ENCODE peak calls at places on chromosomes 6 and 20, in seven cellular contexts. D, K, F, E, O, M and T are unnamed samples. For H3K27me3, the result is how much of the 10 kb centered on the place peaks cover.

GRCh38 chr20:25605146-25605545 is 18.7 kb downstream of the NANP start:
- DNase-seq in D (no peak), K (no peak), F (no peak), E (no peak), O (no peak), M (no peak), T (no peak)

GRCh38 chr6:7504041-7504440 is 37.4 kb upstream of the DSP start:
- DNase-seq in D (no peak), K (no peak), F (no peak), E (no peak), O (no peak), M (no peak), T (no peak)

GRCh38 chr6:109236140-109237081 is 141.1 kb downstream of the CEP57L1 start:
- DNase-seq in D (no peak), K (no peak), F (no peak), E (no peak), O (no peak), M (peak), T (no peak)

GRCh38 chr6:149484733-149485700 is at the start of gene ZC3H12D:
- DNase-seq in D (no peak), K (peak), F (peak), E (no peak), O (peak), M (no peak), T (no peak)

GRCh38 chr6:16503241-16503775 is 258.0 kb downstream of the ATXN1 start:
- DNase-seq in D (no peak), K (no peak), F (no peak), E (no peak), O (no peak), M (no peak), T (no peak)

GRCh38 chr20:38674178-38675133 is 49.8 kb upstream of the SLC32A1 start:
- DNase-seq in D (no peak), K (no peak), F (no peak), E (peak), O (peak), M (peak), T (no peak)

GRCh38 chr20:1187605-1188171 is 2.9 kb upstream of the TMEM74B start:
- DNase-seq in D (no peak), K (no peak), F (no peak), E (no peak), O (no peak), M (no peak), T (no peak)

GRCh38 chr6:17863971-17864754 is 123.3 kb downstream of the KIF13A start:
- DNase-seq in D (no peak), K (no peak), F (no peak), E (no peak), O (peak), M (no peak), T (no peak)

GRCh38 chr6:47677381-47678100 is 20.8 kb upstream of the ADGRF4 start:
- DNase-seq in D (no peak), K (no peak), F (no peak), E (peak), O (no peak), M (no peak), T (no peak)

GRCh38 chr6:39725632-39725997 is 407 bp upstream of the KIF6 start:
- DNase-seq in D (no peak), K (no peak), F (no peak), E (no peak), O (no peak), M (no peak), T (no peak)
- H3K4me3 ChIP-seq in D (peak), K (no peak), F (peak), E (peak), O (peak), M (peak), T (peak)

GRCh38 chr6:30397697-30398096 is 52.7 kb downstream of the RPP21 start:
- DNase-seq in D (no peak), K (no peak), F (no peak), E (no peak), O (no peak), M (no peak), T (no peak)
- H3K27me3 ChIP-seq in D (under half), K (under half), F (under half), E (under half), O (under half), M (under half), T (under half)

DNA sequence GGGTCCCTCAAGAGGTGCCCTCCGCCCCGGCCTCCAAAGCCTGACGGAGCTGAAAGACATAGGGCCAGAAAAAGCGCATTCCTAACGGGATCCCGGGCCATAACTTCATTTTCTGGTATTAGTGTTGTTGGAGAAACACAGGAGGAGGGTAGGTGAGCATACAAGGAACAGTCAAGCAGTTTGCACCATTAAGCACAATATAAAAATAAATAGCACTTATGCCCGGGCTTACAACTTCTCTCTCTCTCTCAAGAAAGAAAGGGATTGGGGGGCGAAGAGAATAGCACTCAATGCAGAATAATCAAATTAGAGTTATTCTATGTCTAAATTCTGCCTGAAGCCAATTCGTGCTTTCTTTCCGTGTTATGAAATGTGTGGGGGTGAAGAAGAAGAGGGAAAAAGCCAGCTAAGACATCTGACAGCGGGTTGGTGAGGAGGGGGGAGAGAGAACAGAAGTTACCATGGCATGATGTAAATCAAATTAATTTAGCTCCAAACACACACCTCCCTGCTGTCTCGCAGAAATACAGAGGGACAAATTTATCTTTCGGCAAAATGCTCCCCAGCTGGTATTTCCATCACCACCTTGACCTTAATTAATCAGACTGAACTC is 493 bp upstream of the METTL24 start:
- DNase-seq in D (no peak), K (no peak), F (no peak), E (no peak), O (no peak), M (no peak), T (no peak)
- H3K4me3 ChIP-seq in D (peak), K (peak), F (peak), E (peak), O (peak), M (peak), T (peak)

DNA sequence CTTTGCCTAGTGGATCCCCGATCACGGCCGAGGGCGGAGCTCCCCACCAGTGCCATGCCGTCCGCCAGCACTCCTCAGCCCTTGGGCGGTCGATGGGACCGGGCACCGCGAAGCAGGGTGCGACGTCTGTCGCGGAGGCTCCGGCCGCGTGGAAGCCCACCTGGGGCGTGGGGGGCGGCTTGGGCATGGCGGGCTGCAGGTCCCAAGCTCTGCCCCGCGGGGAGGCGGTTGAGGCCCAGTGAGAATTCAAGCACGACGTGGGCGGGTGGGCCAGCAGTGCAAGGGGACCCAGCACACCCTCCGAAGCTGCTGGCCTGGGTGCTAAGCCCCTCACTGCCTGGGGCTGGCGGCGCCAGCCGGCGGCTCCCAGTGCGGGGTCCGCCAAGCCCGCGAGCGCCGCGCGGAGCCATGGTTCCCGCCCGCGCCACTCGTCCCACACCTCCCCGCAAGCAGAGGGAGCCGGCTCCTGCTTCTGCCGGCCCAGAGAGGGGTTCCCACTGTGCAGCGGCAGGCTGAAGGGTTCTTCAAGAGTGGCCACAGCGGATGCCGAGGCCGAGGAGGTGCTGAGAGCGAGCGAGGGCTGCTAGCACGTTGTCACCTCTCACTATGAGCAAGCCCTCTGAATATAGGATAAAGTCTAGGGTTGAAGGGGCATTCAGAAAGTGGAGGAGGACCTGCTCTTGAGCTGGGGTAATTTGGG is 128.6 kb downstream of the GRM4 start:
- DNase-seq in D (no peak), K (no peak), F (no peak), E (no peak), O (no peak), M (no peak), T (no peak)
- H3K27me3 ChIP-seq in D (under half), K (under half), F (under half), E (under half), O (under half), M (under half), T (under half)